ENCODE peak calls at places on chromosomes 4 and X, in ten cellular contexts. X is brain microvascular endothelial cell; U is tibial nerve; Z is lower leg skin; K is GM23338; C is BE2C; T is GM12864; N is CD4-positive, alpha-beta T cell; Q is fibroblast of the aortic adventitia; W is hepatocyte. Y is an unnamed sample.

GRCh38 chr4:95038791-95039190 is 281.0 kb downstream of the BMPR1B start:
- DNase-seq in X (no peak), U (no peak), Z (no peak), K (no peak), C (no peak), T (no peak), N (no peak), Q (no peak), W (no peak), Y (no peak)

GRCh38 chrX:11461181-11462001 is 168.2 kb downstream of the AMELX start:
- DNase-seq in X (peak), U (no peak), Z (no peak), K (no peak), C (no peak), T (no peak), N (no peak), Q (peak), W (peak), Y (no peak)

GRCh38 chr4:185424905-185425599 is 712 bp downstream of the UFSP2 start:
- DNase-seq in X (no peak), U (no peak), Z (no peak), K (no peak), C (no peak), T (no peak), N (no peak), Q (peak), W (no peak), Y (no peak)

GRCh38 chrX:13535371-13535770 is 34.0 kb upstream of the EGFL6 start:
- DNase-seq in X (no peak), U (no peak), Z (no peak), K (no peak), C (no peak), T (no peak), N (no peak), Q (no peak), W (no peak), Y (no peak)

GRCh38 chr4:151807220-151807619 is 46.4 kb upstream of the GATB start:
- DNase-seq in X (no peak), U (no peak), Z (no peak), K (no peak), C (peak), T (no peak), N (no peak), Q (no peak), W (no peak), Y (no peak)

GRCh38 chr4:171813195-171813955 is at the start of gene GALNTL6:
- DNase-seq in X (no peak), U (no peak), Z (no peak), K (peak), C (peak), T (no peak), N (no peak), Q (no peak), W (peak), Y (no peak)

GRCh38 chr4:169823685-169824084 is 65.9 kb upstream of the HPF1 start:
- DNase-seq in X (peak), U (no peak), Z (no peak), K (peak), C (no peak), T (no peak), N (no peak), Q (peak), W (peak), Y (no peak)

GRCh38 chr4:41859106-41859505 is 76.1 kb upstream of the TMEM33 start:
- DNase-seq in X (no peak), U (no peak), Z (no peak), K (no peak), C (peak), T (no peak), N (no peak), Q (no peak), W (no peak), Y (no peak)

GRCh38 chr4:96305030-96305429 is 465.1 kb downstream of the PDHA2 start:
- DNase-seq in X (no peak), U (no peak), Z (no peak), K (no peak), C (no peak), T (no peak), N (no peak), Q (no peak), W (peak), Y (no peak)

GRCh38 chrX:133726211-133726630 is 259.2 kb downstream of the GPC3 start:
- DNase-seq in X (peak), U (no peak), Z (no peak), K (no peak), C (no peak), T (no peak), N (no peak), Q (peak), W (peak), Y (no peak)

GRCh38 chr4:150348079-150348478 is 233.9 kb upstream of the MAB21L2 start:
- DNase-seq in X (peak), U (no peak), Z (no peak), K (no peak), C (no peak), T (no peak), N (no peak), Q (peak), W (no peak), Y (no peak)

GRCh38 chrX:37679888-37680287 is 5.7 kb upstream of the XK start:
- DNase-seq in X (no peak), U (no peak), Z (no peak), K (no peak), C (no peak), T (no peak), N (no peak), Q (no peak), W (no peak), Y (no peak)

GRCh38 chr4:7805533-7806079 is 134.1 kb downstream of the AFAP1 start:
- DNase-seq in X (peak), U (no peak), Z (peak), K (peak), C (no peak), T (no peak), N (no peak), Q (peak), W (peak), Y (peak)

GRCh38 chr4:12987284-12987683 is 496.9 kb downstream of the RAB28 start:
- DNase-seq in X (no peak), U (no peak), Z (no peak), K (no peak), C (no peak), T (no peak), N (no peak), Q (no peak), W (no peak), Y (no peak)

GRCh38 chrX:103376118-103376978 is at the start of gene BEX3:
- DNase-seq in X (no peak), U (peak), Z (no peak), K (peak), C (peak), T (no peak), N (peak), Q (peak), W (peak), Y (peak)

GRCh38 chr4:30718021-30718888 is 1.9 kb upstream of the PCDH7 start:
- DNase-seq in X (peak), U (no peak), Z (peak), K (peak), C (peak), T (no peak), N (no peak), Q (peak), W (peak), Y (peak)

GRCh38 chrX:80747832-80748231 is 61.8 kb downstream of the BRWD3 start:
- DNase-seq in X (peak), U (no peak), Z (no peak), K (no peak), C (no peak), T (no peak), N (no peak), Q (no peak), W (no peak), Y (no peak)

DNA sequence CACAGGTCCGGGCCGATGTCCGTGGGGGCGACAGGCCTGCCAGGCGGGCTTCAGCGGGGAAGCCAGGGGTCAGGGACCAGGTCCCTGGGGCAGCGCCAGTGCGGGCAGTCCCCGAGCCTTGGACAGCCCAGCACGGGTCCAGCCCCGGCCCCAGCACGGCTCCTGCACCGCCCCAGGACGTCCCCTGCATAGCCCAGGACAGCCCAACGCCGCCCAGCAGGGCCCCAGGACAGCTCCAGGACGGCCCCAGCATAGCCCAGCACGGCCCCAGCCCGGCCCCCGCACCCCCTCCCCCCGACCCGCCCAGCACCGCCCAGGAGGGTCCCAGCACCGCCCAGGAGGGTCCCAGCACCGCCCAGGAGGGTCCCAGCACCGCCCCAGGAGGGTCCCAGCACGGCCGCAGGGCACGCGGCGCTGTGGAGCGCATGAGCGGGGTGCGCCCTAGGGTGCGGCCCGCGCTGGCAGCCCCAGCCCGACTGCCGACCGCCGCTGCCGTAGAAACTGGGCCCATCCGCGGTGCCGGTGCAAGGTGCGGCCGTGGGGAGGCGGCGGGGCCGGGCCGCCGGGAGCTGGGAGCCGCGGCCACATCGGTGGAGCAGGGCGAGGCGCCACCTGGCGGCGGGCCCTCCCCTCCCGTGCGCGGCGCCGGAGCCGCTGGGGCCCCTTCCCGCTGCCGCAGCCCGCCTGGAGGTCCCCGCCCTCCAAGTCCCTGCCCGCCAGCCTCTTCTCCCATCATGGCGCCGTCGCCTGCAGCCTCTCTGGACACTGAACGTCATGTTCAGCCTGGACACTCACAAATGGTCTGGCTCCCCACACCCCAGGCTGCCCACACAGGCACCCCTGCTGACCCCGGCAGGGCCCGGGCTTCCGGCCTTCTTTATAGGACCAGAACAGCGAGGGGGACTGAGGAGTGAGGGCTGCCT is 106.8 kb upstream of the NKX1-1 start:
- DNase-seq in X (no peak), U (no peak), Z (no peak), K (peak), C (peak), T (no peak), N (peak), Q (no peak), W (peak), Y (no peak)
- TF ChIP-seq CTCF in X (peak), U (peak), Z (no peak), K (peak), C (peak), T (no peak), N (peak), Q (peak), W (peak), Y (peak)

DNA sequence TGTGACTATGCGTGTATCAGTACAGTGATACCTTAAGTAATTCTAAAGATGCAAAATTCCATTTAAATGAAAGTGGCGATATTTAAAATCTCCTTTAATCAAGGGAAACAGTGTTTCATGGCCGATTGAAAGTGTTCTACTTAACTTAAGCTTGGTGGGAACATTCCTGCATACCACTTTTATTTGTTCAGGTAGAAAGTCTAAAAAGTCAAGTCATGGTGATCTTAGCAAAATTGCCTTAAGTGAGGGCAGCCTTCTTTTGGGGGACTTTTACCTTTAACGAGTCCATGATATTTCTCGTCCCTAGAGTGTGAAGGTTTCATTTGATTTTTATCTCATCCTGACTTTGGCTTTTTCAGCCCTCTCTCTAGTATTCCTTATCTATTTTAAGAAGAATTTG is 149.2 kb downstream of the KDM6A start:
- DNase-seq in X (no peak), U (no peak), Z (no peak), K (peak), C (no peak), T (no peak), N (no peak), Q (no peak), W (no peak), Y (no peak)
- TF ChIP-seq CTCF in X (no peak), U (no peak), Z (no peak), K (no peak), C (no peak), T (no peak), N (no peak), Q (no peak), W (no peak), Y (no peak)

GRCh38 chrX:17944833-17945497 is 83.9 kb upstream of the RAI2 start:
- DNase-seq in X (no peak), U (no peak), Z (no peak), K (peak), C (peak), T (no peak), N (no peak), Q (peak), W (peak), Y (no peak)
- TF ChIP-seq CTCF in X (peak), U (peak), Z (no peak), K (peak), C (peak), T (peak), N (peak), Q (peak), W (peak), Y (peak)

GRCh38 chr4:142660728-142661127 is 185.4 kb downstream of the INPP4B start:
- DNase-seq in X (no peak), U (no peak), Z (no peak), K (peak), C (peak), T (no peak), N (no peak), Q (no peak), W (no peak), Y (no peak)
- TF ChIP-seq CTCF in X (peak), U (no peak), Z (no peak), K (peak), C (peak), T (no peak), N (no peak), Q (no peak), W (no peak), Y (no peak)

DNA sequence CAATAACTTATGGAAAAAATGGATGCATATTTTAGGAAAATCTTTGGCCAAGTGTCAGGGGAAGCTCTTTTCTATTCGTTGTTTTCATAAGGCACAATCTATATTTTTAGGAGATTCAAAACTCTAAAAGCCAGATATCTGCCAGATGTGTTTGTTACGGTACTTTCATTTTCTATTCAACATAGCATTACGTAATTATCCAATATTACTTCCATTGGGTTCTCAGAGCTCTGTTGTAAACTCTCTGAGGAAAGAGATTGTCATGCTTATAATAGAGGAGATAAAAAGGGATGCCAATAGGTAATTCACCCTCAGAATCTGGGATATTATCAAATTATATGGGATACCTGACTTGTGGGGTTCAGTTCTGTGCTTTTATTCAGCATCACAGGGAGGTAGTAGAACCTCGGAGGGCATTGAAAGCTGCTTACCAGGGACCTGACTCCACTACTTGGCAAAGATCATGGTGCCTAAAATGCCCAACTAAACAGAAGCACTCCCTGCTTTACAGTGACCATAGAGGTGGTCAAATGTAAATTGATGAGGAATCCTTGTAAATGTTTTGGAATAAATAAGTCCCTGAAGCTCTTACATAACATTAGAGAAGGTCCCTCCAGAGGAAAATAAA is 32.9 kb upstream of the GC start:
- DNase-seq in X (no peak), U (no peak), Z (no peak), K (no peak), C (no peak), T (no peak), N (no peak), Q (no peak), W (no peak), Y (no peak)
- TF ChIP-seq CTCF in X (no peak), U (no peak), Z (no peak), K (no peak), C (no peak), T (no peak), N (no peak), Q (no peak), W (no peak), Y (no peak)

DNA sequence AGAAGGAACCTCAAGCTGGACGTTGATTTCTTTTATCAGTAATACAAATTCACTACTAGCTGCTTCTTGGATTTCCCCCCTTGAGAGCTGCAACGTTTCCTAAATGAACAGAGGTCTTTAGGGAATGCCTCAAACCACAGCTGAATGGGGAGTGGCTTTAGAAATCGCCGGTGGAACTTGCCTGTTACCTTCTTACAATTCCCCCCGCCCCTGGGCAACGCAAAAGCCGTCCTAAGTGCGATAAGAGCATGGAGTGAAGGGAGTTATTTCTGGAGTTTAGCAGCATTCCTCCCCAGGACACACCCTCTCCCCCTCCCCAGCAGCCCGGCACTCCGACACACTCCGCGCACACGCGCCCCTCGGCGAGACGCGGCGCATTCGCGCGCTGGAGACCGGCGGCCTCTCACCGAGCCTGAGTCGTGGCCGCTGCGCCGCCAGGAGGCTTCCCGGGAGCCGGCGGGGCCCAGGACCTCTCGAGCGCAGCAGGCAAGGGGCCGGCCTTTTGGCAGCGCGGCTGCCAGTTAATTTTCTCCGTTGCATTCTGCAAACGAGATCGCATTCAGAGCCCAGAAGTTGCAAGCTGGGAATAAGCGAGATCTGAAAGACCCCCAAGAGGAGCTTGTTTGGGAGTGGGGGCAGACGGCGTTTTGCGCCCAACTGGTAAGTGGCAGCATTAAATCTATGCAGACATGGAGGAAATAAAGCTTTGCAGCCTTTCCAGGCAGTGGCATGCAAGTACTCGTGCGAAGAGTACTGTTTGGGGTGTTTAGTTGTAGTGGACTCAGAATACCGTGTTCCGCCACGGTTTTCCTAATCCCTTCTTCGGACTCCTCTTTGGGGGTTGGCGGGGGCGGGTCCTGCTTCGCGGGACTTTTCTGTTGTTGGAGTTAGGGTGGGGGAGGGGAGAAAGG is 134.6 kb downstream of the PALLD start:
- DNase-seq in X (peak), U (peak), Z (peak), K (peak), C (peak), T (no peak), N (no peak), Q (peak), W (peak), Y (peak)
- TF ChIP-seq CTCF in X (peak), U (peak), Z (no peak), K (peak), C (peak), T (no peak), N (no peak), Q (peak), W (peak), Y (peak)

GRCh38 chr4:162837679-162838078 is 329.0 kb downstream of the NAF1 start:
- DNase-seq in X (no peak), U (no peak), Z (no peak), K (no peak), C (no peak), T (no peak), N (no peak), Q (no peak), W (no peak), Y (no peak)

GRCh38 chr4:162838671-162839070 is 328.0 kb downstream of the NAF1 start:
- DNase-seq in X (peak), U (no peak), Z (no peak), K (no peak), C (no peak), T (no peak), N (no peak), Q (no peak), W (no peak), Y (no peak)

GRCh38 chr4:162841769-162842168 is 324.9 kb downstream of the NAF1 start:
- DNase-seq in X (no peak), U (no peak), Z (no peak), K (no peak), C (no peak), T (no peak), N (no peak), Q (no peak), W (no peak), Y (no peak)

GRCh38 chr4:162837241-162837640 is 329.4 kb downstream of the NAF1 start:
- DNase-seq in X (no peak), U (no peak), Z (no peak), K (no peak), C (no peak), T (no peak), N (no peak), Q (no peak), W (no peak), Y (no peak)

DNA sequence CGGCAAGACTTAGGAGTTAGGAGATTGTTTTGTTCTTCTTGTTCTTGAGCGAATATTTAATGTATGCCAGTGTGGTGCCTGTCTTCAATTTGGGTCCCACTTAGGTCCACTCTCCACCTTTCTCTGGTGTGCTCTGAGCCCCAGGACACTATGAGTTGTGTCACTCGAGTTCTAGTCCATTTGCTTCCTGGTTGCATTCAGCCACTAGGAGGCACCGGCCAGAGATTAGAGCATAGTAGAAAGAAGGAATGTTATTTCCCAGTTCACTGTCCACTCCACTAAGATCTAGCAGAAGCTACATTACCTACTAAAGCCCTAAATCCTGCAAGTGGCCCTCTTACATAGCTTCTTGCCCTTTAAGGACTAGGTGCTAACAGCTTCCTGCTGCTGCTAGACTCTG is 326.9 kb downstream of the NAF1 start:
- DNase-seq in X (no peak), U (no peak), Z (no peak), K (peak), C (no peak), T (no peak), N (no peak), Q (no peak), W (no peak), Y (no peak)
- TF ChIP-seq CTCF in X (no peak), U (no peak), Z (no peak), K (peak), C (peak), T (peak), N (no peak), Q (no peak), W (no peak), Y (no peak)

GRCh38 chr4:106809083-106809482 is 227.0 kb downstream of the DKK2 start:
- DNase-seq in X (peak), U (no peak), Z (no peak), K (peak), C (no peak), T (no peak), N (no peak), Q (peak), W (peak), Y (no peak)
- TF ChIP-seq CTCF in X (peak), U (no peak), Z (no peak), K (peak), C (peak), T (no peak), N (no peak), Q (peak), W (peak), Y (peak)

GRCh38 chrX:19912-20571 is 261.1 kb upstream of the PLCXD1 start:
- DNase-seq in X (no peak), U (no peak), Z (peak), K (peak), C (peak), T (no peak), N (no peak), Q (no peak), W (peak), Y (peak)
- TF ChIP-seq CTCF in X (no peak), U (no peak), Z (no peak), K (no peak), C (no peak), T (peak), N (no peak), Q (no peak), W (no peak), Y (peak)

Y was measured in osteocyte.